ENCODE peak calls at places on chromosomes 1 and 21, in seven cellular contexts. W is activated CD8-positive, alpha-beta T cell treated with anti-CD3 and anti-CD28 coated beads, Interleukin-2, amount 10 ng/mL, durations not matched to agents 7 days and 5 days; F is effector memory CD8-positive, alpha-beta T cell; Y is pulmonary artery endothelial cell; K is COR-L47; H is activated T-helper 1 cell treated with Interleukin-2 at 50 U/mL for 16 hours; Q is H7. P is an unnamed sample.

GRCh38 chr1:31791131-31791858 is 24.5 kb downstream of the SPOCD1 start:
- DNase-seq in F (no peak), K (no peak), Y (no peak), Q (no peak), W (no peak), H (no peak), P (no peak)

GRCh38 chr1:39539252-39539790 is 37.3 kb downstream of the PABPC4 start:
- DNase-seq in W (peak), F (peak), Q (peak), Y (peak), K (peak), H (no peak), P (peak)

GRCh38 chr21:23401278-23401677 is 2206.0 kb downstream of the MRPL39 start:
- DNase-seq in K (peak), H (no peak), W (no peak), F (no peak), Q (no peak), Y (no peak), P (no peak)

GRCh38 chr21:38920631-38921398 is 115.1 kb downstream of the ETS2 start:
- DNase-seq in H (no peak), K (no peak), Q (no peak), Y (no peak), W (no peak), F (no peak), P (no peak)

GRCh38 chr1:214990619-214991018 is 91.9 kb upstream of the KCNK2 start:
- DNase-seq in W (no peak), Q (no peak), Y (no peak), K (no peak), H (no peak), F (no peak), P (no peak)

GRCh38 chr1:231856894-231857293 is 230.3 kb downstream of the DISC1 start:
- DNase-seq in F (no peak), H (no peak), K (no peak), W (no peak), Q (no peak), Y (no peak), P (no peak)

GRCh38 chr1:24362982-24363614 is 43.9 kb downstream of the GRHL3 start:
- DNase-seq in K (no peak), F (no peak), Q (no peak), W (no peak), H (no peak), Y (no peak), P (no peak)

GRCh38 chr1:152047954-152048640 is 11.3 kb upstream of the S100A11 start:
- DNase-seq in F (peak), K (peak), H (peak), Q (peak), Y (peak), W (peak), P (peak)

GRCh38 chr1:203089001-203089650 is 3.3 kb upstream of the MYOG start:
- DNase-seq in K (no peak), Q (no peak), W (no peak), Y (no peak), F (no peak), H (no peak), P (no peak)

GRCh38 chr1:228867093-228867950 is 132.0 kb downstream of the RHOU start:
- DNase-seq in H (no peak), F (no peak), Y (no peak), K (peak), W (no peak), Q (no peak), P (no peak)

P was measured in putamen.